ENCODE peak calls at places on chromosomes 13 and 19, in five cellular contexts. V, X, Y, L and M are unnamed samples. For H3K36me3 and H3K9me3, the result is how much of the 10 kb centered on the place peaks cover.

GRCh38 chr13:30745917-30746686 is 10.8 kb downstream of the ALOX5AP start:
- DNase-seq in V (peak), X (no peak), Y (no peak), L (no peak), M (no peak)

GRCh38 chr13:35882722-35883497 is 248.3 kb downstream of the DCLK1 start:
- DNase-seq in V (no peak), X (no peak), Y (no peak), L (no peak), M (no peak)

GRCh38 chr13:107192289-107192688 is 624.4 kb upstream of the ARGLU1 start:
- DNase-seq in V (no peak), X (no peak), Y (no peak), L (no peak), M (no peak)

GRCh38 chr13:72808917-72809500 is 27.1 kb downstream of the PIBF1 start:
- DNase-seq in V (peak), X (peak), Y (no peak), L (no peak), M (no peak)

GRCh38 chr19:18460313-18460712 is 22.4 kb upstream of the ISYNA1 start:
- DNase-seq in V (no peak), X (no peak), Y (peak), L (peak), M (no peak)

GRCh38 chr13:41222259-41222852 is 28.0 kb upstream of the KBTBD7 start:
- DNase-seq in V (peak), X (peak), Y (peak), L (no peak), M (no peak)

GRCh38 chr13:86282450-86282849 is 483.2 kb upstream of the SLITRK6 start:
- DNase-seq in V (no peak), X (no peak), Y (no peak), L (no peak), M (no peak)

GRCh38 chr19:19642506-19643157 is 825 bp downstream of the GMIP start:
- DNase-seq in V (peak), X (no peak), Y (no peak), L (no peak), M (no peak)

GRCh38 chr13:49466240-49466914 is 22.3 kb downstream of the SETDB2 start:
- DNase-seq in V (peak), X (no peak), Y (no peak), L (no peak), M (no peak)

GRCh38 chr13:67023088-67023893 is 206.8 kb downstream of the PCDH9 start:
- DNase-seq in V (no peak), X (no peak), Y (no peak), L (no peak), M (no peak)

GRCh38 chr19:29524201-29524911 is 1.4 kb upstream of the VSTM2B start:
- DNase-seq in V (no peak), X (no peak), Y (no peak), L (no peak), M (no peak)

GRCh38 chr19:9878511-9879196 is 43.5 kb downstream of the PIN1 start:
- DNase-seq in V (no peak), X (no peak), Y (no peak), L (no peak), M (no peak)

GRCh38 chr13:21762512-21762911 is 91.6 kb downstream of the FGF9 start:
- DNase-seq in V (no peak), X (no peak), Y (no peak), L (no peak), M (no peak)

GRCh38 chr19:52600639-52601024 is 30.5 kb downstream of the ZNF701 start:
- DNase-seq in V (peak), X (no peak), Y (no peak), L (peak), M (no peak)

GRCh38 chr19:45693168-45693788 is 812 bp downstream of the QPCTL start:
- DNase-seq in V (peak), X (peak), Y (peak), L (peak), M (no peak)

GRCh38 chr19:49801966-49802661 is 11.0 kb downstream of the FUZ start:
- DNase-seq in V (no peak), X (no peak), Y (peak), L (peak), M (peak)

GRCh38 chr13:40433577-40433976 is 232.9 kb downstream of the FOXO1 start:
- DNase-seq in V (peak), X (peak), Y (no peak), L (no peak), M (no peak)

GRCh38 chr13:46057251-46058015 is 4.9 kb upstream of the ZC3H13 start:
- DNase-seq in V (no peak), X (no peak), Y (no peak), L (no peak), M (no peak)

GRCh38 chr19:19468424-19469050 is 46.8 kb downstream of the TSSK6 start:
- DNase-seq in V (no peak), X (no peak), Y (no peak), L (no peak), M (no peak)

GRCh38 chr19:20664917-20665781 is 3.8 kb upstream of the ZNF626 start:
- DNase-seq in V (no peak), X (no peak), Y (no peak), L (peak), M (no peak)

GRCh38 chr19:12995596-12996541 is 594 bp downstream of the NFIX start:
- DNase-seq in V (peak), X (no peak), Y (peak), L (no peak), M (no peak)

GRCh38 chr19:1236566-1236965 is 1.2 kb downstream of the CBARP start:
- DNase-seq in V (no peak), X (no peak), Y (no peak), L (no peak), M (no peak)

GRCh38 chr19:48171584-48172170 is 1.2 kb downstream of the ZSWIM9 start:
- DNase-seq in V (no peak), X (no peak), Y (no peak), L (no peak), M (no peak)

GRCh38 chr19:29259867-29260281 is 46.9 kb upstream of the UQCRFS1 start:
- DNase-seq in V (no peak), X (no peak), Y (no peak), L (no peak), M (no peak)

GRCh38 chr19:33731886-33732285 is 64.8 kb upstream of the KCTD15 start:
- DNase-seq in V (no peak), X (no peak), Y (no peak), L (no peak), M (no peak)

GRCh38 chr13:44930907-44931676 is 58.2 kb downstream of the NUFIP1 start:
- DNase-seq in V (no peak), X (no peak), Y (no peak), L (no peak), M (no peak)

GRCh38 chr13:39144941-39145533 is 106.8 kb downstream of the NHLRC3 start:
- DNase-seq in V (peak), X (no peak), Y (peak), L (peak), M (no peak)

GRCh38 chr19:49119411-49120324 is at the start of gene PPFIA3:
- DNase-seq in V (peak), X (peak), Y (peak), L (peak), M (no peak)

GRCh38 chr13:28609936-28610335 is 49.0 kb upstream of the POMP start:
- DNase-seq in V (no peak), X (no peak), Y (no peak), L (no peak), M (no peak)

DNA sequence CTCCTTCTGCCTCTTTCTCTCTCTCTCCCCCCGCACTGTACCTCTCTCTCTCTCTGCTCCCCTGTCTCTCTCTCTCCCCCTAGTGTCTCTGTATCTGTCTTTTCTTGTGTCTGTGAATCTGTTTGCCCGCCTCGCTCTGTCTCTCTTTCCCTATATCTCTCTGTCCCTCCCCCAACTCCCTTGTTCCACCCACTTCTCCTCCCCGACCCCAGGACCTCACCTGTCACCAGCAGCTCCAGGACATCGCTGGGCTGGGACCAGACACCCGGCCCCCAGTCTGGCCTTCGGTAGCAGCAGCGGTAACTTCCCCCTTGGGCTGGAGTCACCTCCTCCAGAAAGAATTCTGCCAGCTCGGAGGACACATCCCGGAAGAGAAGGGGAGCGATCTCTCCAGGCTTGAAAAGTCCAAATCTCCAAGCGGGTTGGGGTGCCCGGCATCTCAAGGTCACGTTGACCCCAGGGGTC is 3.9 kb downstream of the OSCAR start:
- DNase-seq in V (peak), X (no peak), Y (no peak), L (no peak), M (no peak)
- H3K36me3 ChIP-seq in V (under half), X (under half), Y (under half), L (under half), M (under half)

GRCh38 chr19:22526661-22527272 is 104.6 kb upstream of the ZNF98 start:
- DNase-seq in V (no peak), X (no peak), Y (no peak), L (no peak), M (no peak)
- H3K9me3 ChIP-seq in V (under half), X (under half), Y (under half), L (under half), M (under half)

DNA sequence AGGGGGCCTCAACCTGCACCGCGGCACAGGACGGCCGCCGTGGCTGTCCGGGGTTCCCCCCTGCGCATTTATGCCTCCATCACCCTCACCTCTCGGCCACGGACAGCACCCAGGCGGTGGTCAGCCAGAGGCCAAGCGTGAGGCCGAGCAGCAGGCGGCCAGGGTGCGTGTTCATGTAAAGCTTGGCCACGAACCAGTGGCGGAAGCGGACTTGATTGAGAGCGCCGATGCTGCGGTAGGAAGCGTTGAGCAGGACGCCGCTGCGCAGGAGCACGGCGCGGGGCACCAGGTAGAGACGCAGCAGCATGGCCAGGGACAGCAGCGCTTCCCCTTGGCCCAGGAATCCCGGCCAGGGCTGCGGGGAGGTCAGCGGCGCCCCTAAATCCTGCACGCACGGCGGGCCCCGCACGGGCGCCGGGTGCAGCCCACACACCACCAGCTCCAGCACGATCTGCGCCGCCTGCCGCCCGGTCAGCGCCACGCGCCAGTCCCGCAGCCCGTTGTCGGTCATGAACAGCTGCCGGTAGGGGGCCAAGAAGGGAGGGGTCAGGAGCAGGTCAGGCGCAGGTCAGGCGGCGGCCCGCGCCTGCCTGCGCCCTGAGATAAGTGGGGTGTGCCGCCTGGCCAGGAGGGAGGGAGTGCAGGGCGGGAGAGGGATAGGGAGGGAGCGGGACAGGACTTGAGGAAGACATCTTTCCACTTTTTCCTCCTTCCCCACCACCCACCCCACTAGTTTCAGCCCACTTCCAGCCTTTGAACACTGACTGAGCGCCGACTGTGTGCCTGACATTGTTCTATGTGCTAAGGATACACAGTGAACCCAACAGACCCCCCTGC is 6.5 kb downstream of the KCNN4 start:
- DNase-seq in V (peak), X (no peak), Y (no peak), L (peak), M (no peak)
- H3K27ac ChIP-seq in V (no peak), X (no peak), Y (no peak), L (no peak), M (no peak)

GRCh38 chr19:40237791-40238190 is 11.3 kb upstream of the CCNP start:
- DNase-seq in V (no peak), X (no peak), Y (no peak), L (no peak), M (no peak)
- H3K36me3 ChIP-seq in V (under half), X (half or more), Y (half or more), L (under half), M (half or more)

GRCh38 chr19:43841990-43842389 is 14.9 kb downstream of the ZNF283 start:
- DNase-seq in V (no peak), X (no peak), Y (no peak), L (no peak), M (no peak)
- H3K9me3 ChIP-seq in V (under half), X (half or more), Y (half or more), L (under half), M (half or more)